ENCODE peak calls at places on chromosomes 3 and 15, in four cellular contexts. D is mesendoderm, C is H1, Z is H9. J is an unnamed sample. For H3K79me2, the result is how much of the 10 kb centered on the place peaks cover.

GRCh38 chr3:55571216-55571813 is 84.2 kb upstream of the WNT5A start:
- DNase-seq in D (no peak), C (no peak), Z (no peak), J (no peak)

GRCh38 chr15:60970246-60971170 is 258.6 kb downstream of the RORA start:
- DNase-seq in D (no peak), C (no peak), Z (no peak), J (no peak)

GRCh38 chr3:14938964-14939363 is 8.4 kb upstream of the NR2C2 start:
- DNase-seq in D (no peak), C (no peak), Z (no peak), J (no peak)

GRCh38 chr3:11185564-11186317 is 31.4 kb downstream of the HRH1 start:
- DNase-seq in D (no peak), C (no peak), Z (no peak), J (no peak)

GRCh38 chr3:62805578-62805977 is 69.6 kb downstream of the CADPS start:
- DNase-seq in D (peak), C (no peak), Z (no peak), J (no peak)

GRCh38 chr15:40845511-40846284 is 1.9 kb downstream of the SPINT1 start:
- DNase-seq in D (peak), C (no peak), Z (peak), J (peak)

GRCh38 chr3:84109911-84110310 is 848.9 kb upstream of the CADM2 start:
- DNase-seq in D (no peak), C (no peak), Z (no peak), J (no peak)

GRCh38 chr3:127770671-127771370 is 51.5 kb downstream of the MGLL start:
- DNase-seq in D (no peak), C (no peak), Z (no peak), J (no peak)

GRCh38 chr15:40785814-40786213 is 16.0 kb downstream of the C15orf62 start:
- DNase-seq in D (no peak), C (no peak), Z (no peak), J (peak)

GRCh38 chr3:31815631-31816440 is 165.2 kb downstream of the OSBPL10 start:
- DNase-seq in D (no peak), C (no peak), Z (no peak), J (no peak)

GRCh38 chr3:120450261-120450913 is 405 bp downstream of the FSTL1 start:
- DNase-seq in D (peak), C (peak), Z (no peak), J (no peak)

GRCh38 chr15:51223771-51224229 is 114.6 kb downstream of the CYP19A1 start:
- DNase-seq in D (peak), C (no peak), Z (no peak), J (peak)

GRCh38 chr3:105197863-105198262 is 168.8 kb upstream of the ALCAM start:
- DNase-seq in D (no peak), C (no peak), Z (no peak), J (no peak)

DNA sequence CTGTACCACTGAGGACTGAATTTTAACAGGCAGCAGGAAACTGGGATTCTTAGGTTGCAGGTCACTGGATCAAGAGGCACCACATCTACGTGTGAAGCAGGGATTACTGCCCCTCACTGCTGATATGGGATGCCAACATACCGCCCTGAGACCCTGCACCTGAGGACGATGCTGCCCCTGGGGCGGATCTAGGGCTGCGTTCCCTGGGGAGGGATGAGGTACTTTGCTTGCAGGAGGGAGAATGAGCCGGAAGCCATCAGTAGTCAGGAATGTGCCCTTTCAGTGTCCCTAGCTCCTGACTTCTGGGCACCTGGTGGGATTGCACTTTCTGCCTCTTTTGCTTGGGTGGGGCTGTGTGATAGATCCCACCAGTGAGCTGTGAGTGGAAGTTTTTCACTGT is 122.8 kb downstream of the RPLP1 start:
- DNase-seq in D (no peak), C (no peak), Z (no peak), J (no peak)
- H3K79me2 ChIP-seq in D (under half), C (under half), Z (under half), J (under half)

DNA sequence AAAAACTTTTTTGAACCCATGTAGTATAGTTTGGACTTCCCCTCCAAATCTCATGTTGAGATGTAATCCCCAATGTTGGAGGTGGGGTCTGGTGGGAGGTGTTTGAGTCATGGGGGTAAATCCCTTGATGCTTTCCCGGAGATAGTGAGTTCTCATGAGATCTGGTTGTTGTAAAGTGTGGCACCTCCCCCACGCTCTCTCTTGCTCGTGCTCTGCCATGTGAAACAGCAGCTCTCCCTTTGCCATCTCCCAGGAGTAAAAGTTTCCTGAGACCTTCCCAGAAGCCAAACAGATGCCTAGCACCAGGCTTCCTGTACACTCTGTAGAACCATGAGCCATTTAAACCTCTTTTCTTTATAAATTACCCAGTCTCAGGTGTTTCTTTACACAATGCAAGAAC is 16.0 kb upstream of the RNU6-1 start:
- DNase-seq in D (no peak), C (no peak), Z (no peak), J (no peak)
- H2BK120ac ChIP-seq in D (no peak), C (no peak), Z (no peak), J (no peak)

GRCh38 chr3:46928297-46928696 is 48.2 kb downstream of the CCDC12 start:
- DNase-seq in D (no peak), C (no peak), Z (no peak), J (no peak)
- H3K79me2 ChIP-seq in D (under half), C (under half), Z (under half), J (under half)

GRCh38 chr15:57150066-57150865 is 226.0 kb upstream of the CGNL1 start:
- DNase-seq in D (no peak), C (no peak), Z (no peak), J (no peak)
- H2BK120ac ChIP-seq in D (no peak), C (no peak), Z (no peak), J (no peak)

DNA sequence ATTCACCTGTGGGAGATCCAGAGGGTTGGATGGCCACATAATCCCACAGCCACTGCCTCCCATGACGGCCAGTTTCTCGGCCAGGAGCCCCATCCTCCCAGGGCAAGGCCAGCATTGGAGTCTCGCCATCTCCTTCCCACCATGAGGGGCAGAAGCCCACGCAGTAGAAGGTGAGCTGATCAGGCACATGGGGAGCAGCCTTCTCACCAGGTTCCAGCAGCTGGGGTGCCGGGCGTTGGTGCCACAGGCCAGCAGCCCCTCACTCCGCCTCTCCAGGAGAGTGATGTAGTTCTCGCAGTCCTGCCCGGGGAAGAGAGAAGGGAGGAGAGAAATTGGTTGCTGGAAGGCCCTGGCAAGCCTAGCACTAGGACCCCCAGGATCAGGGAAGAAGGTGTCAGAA is 16.1 kb downstream of the SEMA7A start:
- DNase-seq in D (no peak), C (no peak), Z (no peak), J (no peak)
- H3K79me2 ChIP-seq in D (under half), C (under half), Z (under half), J (under half)

GRCh38 chr15:99409560-99409959 is 156.2 kb upstream of the MEF2A start:
- DNase-seq in D (no peak), C (no peak), Z (no peak), J (no peak)
- H2BK120ac ChIP-seq in D (no peak), C (no peak), Z (no peak), J (no peak)